ENCODE peak calls at places on chromosomes 6 and 20, in ten cellular contexts. C is heart left ventricle; F is psoas muscle; R is ascending aorta; U is cardiac muscle cell; D is kidney; Z is uterus; P is endodermal cell; I is CD4-positive, alpha-beta T cell; N is H9. G is an unnamed sample.

GRCh38 chr6:57421503-57421902 is 104.1 kb downstream of the PRIM2 start:
- DNase-seq in Z (no peak), D (no peak), F (no peak), C (no peak), I (no peak), P (no peak), N (no peak), R (no peak), U (no peak), G (no peak)

GRCh38 chr6:132359891-132360290 is 41.4 kb downstream of the MOXD1 start:
- DNase-seq in D (no peak), I (no peak), Z (no peak), U (no peak), N (no peak), F (no peak), P (no peak), R (no peak), C (no peak), G (no peak)

GRCh38 chr6:116166369-116166768 is 40.4 kb upstream of the COL10A1 start:
- DNase-seq in C (no peak), F (no peak), N (no peak), U (peak; percentile 52), I (no peak), P (no peak), Z (no peak), R (no peak), D (no peak), G (no peak)

GRCh38 chr20:38330638-38331037 is 15.6 kb upstream of the LBP start:
- DNase-seq in U (no peak), F (no peak), N (no peak), D (no peak), P (no peak), I (no peak), Z (no peak), R (no peak), C (no peak), G (no peak)

GRCh38 chr6:163709255-163709654 is 294.7 kb downstream of the QKI start:
- DNase-seq in N (no peak), F (no peak), Z (no peak), U (no peak), C (no peak), I (no peak), D (no peak), P (no peak), R (no peak), G (no peak)

GRCh38 chr20:2801459-2801728 is 967 bp upstream of the CPXM1 start:
- DNase-seq in C (no peak), F (no peak), R (no peak), Z (no peak), P (no peak), I (no peak), U (no peak), N (peak; percentile 31), D (no peak), G (no peak)

GRCh38 chr6:124057448-124057847 is 253.8 kb downstream of the NKAIN2 start:
- DNase-seq in U (no peak), D (no peak), C (no peak), P (no peak), N (no peak), R (no peak), Z (no peak), F (no peak), I (no peak), G (no peak)

GRCh38 chr6:27839303-27840081 is 72.7 kb downstream of the OR2B2 start:
- DNase-seq in R (peak; percentile 84), N (no peak), U (peak; percentile 76), F (peak; percentile 36), I (no peak), P (peak; percentile 70), C (peak; percentile 45), D (no peak), Z (peak; percentile 53), G (no peak)

GRCh38 chr6:47456536-47456975 is 21.0 kb upstream of the CD2AP start:
- DNase-seq in D (no peak), Z (no peak), C (no peak), P (no peak), N (no peak), U (no peak), F (no peak), R (no peak), I (no peak), G (no peak)

GRCh38 chr6:52522655-52523054 is 54.2 kb downstream of the TRAM2 start:
- DNase-seq in D (no peak), I (no peak), Z (no peak), N (no peak), R (no peak), C (no peak), P (no peak), F (no peak), U (no peak), G (no peak)

DNA sequence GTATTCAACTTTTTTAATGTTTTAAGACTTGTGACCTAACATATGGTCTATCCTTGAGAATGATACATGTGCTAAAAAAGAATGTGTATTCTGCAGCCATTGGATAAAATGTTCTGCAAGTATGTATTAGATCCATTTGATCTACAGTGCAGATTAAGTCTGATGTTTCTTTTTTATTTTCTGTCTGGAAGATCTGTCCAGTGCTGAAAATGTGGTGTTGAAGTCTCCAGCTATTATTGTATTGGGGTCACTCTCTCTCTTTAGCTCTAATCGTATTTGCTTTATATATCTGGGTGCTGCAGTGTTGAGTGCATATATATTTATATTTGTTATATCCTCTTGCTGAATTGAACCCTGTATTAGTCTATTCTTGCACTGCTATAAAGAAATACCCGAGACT is 44.2 kb upstream of the TRIM39 start:
- DNase-seq in U (no peak), I (no peak), N (no peak), D (no peak), R (no peak), P (no peak), F (no peak), Z (no peak), C (no peak), G (no peak)
- H3K9me3 ChIP-seq in U (no peaks in the 10 kb centered on the region), I (peaks cover 82% of the 10 kb centered on the region), N (peaks cover 37% of the 10 kb centered on the region), D (peaks cover 72% of the 10 kb centered on the region), R (peaks cover 70% of the 10 kb centered on the region), P (peaks cover 96% of the 10 kb centered on the region), F (peaks cover 84% of the 10 kb centered on the region), Z (peaks cover 73% of the 10 kb centered on the region), C (no peaks in the 10 kb centered on the region), G (peaks cover 99% of the 10 kb centered on the region)

GRCh38 chr6:98054453-98054852 is 771.4 kb upstream of the MMS22L start:
- DNase-seq in I (no peak), D (no peak), N (no peak), C (no peak), F (no peak), Z (no peak), P (no peak), R (no peak), U (no peak), G (no peak)
- TF ChIP-seq CTCF in I (no peak), D (no peak), N (peak; percentile 56), C (no peak), F (no peak), Z (no peak), P (peak; percentile 71), R (no peak), U (no peak), G (no peak)

GRCh38 chr20:30921286-30922071 is 336.0 kb upstream of the DEFB115 start:
- DNase-seq in F (no peak), R (no peak), C (no peak), D (peak; percentile 64), Z (no peak), P (no peak), U (no peak), I (no peak), N (no peak), G (no peak)

GRCh38 chr20:30919514-30920188 is 337.8 kb upstream of the DEFB115 start:
- DNase-seq in Z (no peak), I (no peak), N (no peak), D (no peak), F (no peak), C (no peak), R (no peak), P (no peak), U (no peak), G (no peak)

DNA sequence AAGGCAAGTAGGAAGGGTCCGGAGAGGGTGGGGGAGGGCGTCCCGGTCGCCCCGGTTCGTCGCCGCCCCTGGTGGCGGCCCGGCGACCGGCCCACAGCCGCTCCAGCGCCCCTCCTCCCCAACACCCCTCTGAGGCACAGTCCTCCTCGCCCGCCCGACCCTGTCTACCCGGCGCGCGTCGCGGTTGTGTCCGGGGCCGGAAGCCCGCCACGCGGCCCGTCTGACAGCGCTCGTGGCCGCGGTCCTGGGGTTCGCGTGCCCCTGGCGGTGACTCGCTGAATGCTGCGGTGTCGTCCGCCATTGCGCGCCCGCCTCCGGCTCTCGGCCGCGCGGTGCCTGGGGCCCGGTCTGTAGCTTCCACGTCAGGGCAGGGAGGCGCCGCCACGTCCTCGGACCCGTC is 335.3 kb upstream of the DEFB115 start:
- DNase-seq in Z (no peak), I (no peak), U (no peak), F (no peak), D (peak; percentile 62), C (no peak), N (no peak), R (no peak), P (no peak), G (no peak)
- H3K9me3 ChIP-seq in Z (no peaks in the 10 kb centered on the region), I (no peaks in the 10 kb centered on the region), U (no peaks in the 10 kb centered on the region), F (peaks cover 4% of the 10 kb centered on the region), D (peaks cover 3% of the 10 kb centered on the region), C (no peaks in the 10 kb centered on the region), N (peaks cover 42% of the 10 kb centered on the region), R (peaks cover 6% of the 10 kb centered on the region), P (peaks cover 26% of the 10 kb centered on the region), G (peaks cover 59% of the 10 kb centered on the region)

DNA sequence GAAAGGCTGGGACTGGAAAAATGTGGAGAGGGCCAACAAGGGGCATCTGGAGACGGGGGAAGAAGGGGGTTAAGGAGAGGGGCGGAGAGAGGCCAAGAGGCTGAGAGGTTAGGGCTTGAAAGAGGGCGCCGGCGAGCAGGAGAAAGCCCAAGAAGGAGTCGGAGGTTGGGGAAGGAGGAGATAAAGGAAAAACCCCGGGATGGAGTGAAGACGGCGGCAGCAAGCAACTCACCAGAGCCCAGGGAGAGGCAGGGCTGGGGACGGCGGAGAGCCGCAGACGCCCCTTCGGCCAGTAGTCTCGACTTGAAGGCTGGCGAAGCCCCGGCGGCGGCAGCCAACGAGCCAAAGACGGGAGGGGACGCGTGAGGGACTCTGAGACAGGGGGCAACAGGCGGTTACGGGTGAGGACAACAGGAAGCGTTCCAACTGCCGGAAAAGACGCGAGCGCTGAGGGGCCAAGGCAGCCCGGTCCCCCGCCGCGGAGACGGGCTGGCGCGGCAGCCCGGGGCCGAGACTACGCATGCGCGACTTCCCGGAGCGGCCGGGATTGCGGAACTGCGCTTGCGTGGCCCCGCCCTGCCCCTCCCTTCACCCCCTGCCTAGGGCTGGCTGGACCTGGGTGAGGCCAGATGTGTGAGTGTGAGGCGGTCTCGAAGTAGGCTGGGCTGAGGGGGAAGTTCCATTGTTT is at the start of gene STK38:
- DNase-seq in N (peak; percentile 94), F (peak; percentile 90), D (peak; percentile 98), Z (peak; percentile 93), I (peak; percentile 93), R (peak; percentile 94), U (peak; percentile 92), P (peak; percentile 98), C (peak; percentile 94), G (peak; percentile 95)
- TF ChIP-seq CTCF in N (no peak), F (no peak), D (no peak), Z (peak; percentile 21), I (no peak), R (no peak), U (peak; percentile 10), P (no peak), C (peak; percentile 35), G (no peak)

GRCh38 chr20:59821788-59822187 is 111.6 kb downstream of the SYCP2 start:
- DNase-seq in R (no peak), F (no peak), P (peak; percentile 17), D (no peak), N (no peak), C (no peak), U (no peak), Z (no peak), I (no peak), G (no peak)
- H3K9me3 ChIP-seq in R (no peaks in the 10 kb centered on the region), F (no peaks in the 10 kb centered on the region), P (peaks cover 7% of the 10 kb centered on the region), D (no peaks in the 10 kb centered on the region), N (no peaks in the 10 kb centered on the region), C (no peaks in the 10 kb centered on the region), U (no peaks in the 10 kb centered on the region), Z (no peaks in the 10 kb centered on the region), I (no peaks in the 10 kb centered on the region), G (no peaks in the 10 kb centered on the region)